ENCODE peak calls at places on chromosomes 2 and 18, in seven cellular contexts. One of them, this sample, is unnamed.

GRCh38 chr18:69889009-69889408 is 58.7 kb downstream of the CD226 start:
- DNase-seq in glomerular endothelial cell: no peak
- DNase-seq in AG04449: no peak
- DNase-seq in amygdala: no peak
- DNase-seq in pancreas: no peak
- DNase-seq in amniotic stem cell: no peak
- DNase-seq in hippocampal formation: no peak
- DNase-seq in this sample: no peak

GRCh38 chr2:212145111-212145510 is 393.5 kb downstream of the ERBB4 start:
- DNase-seq in glomerular endothelial cell: no peak
- DNase-seq in AG04449: no peak
- DNase-seq in amygdala: no peak
- DNase-seq in pancreas: no peak
- DNase-seq in amniotic stem cell: no peak
- DNase-seq in hippocampal formation: no peak
- DNase-seq in this sample: no peak

GRCh38 chr2:100733344-100734187 is 86.4 kb upstream of the NPAS2 start:
- DNase-seq in glomerular endothelial cell: no peak
- DNase-seq in AG04449: no peak
- DNase-seq in amygdala: no peak
- DNase-seq in pancreas: no peak
- DNase-seq in amniotic stem cell: no peak
- DNase-seq in hippocampal formation: no peak
- DNase-seq in this sample: no peak

GRCh38 chr2:236250286-236250685 is 13.9 kb downstream of the ASB18 start:
- DNase-seq in glomerular endothelial cell: no peak
- DNase-seq in AG04449: no peak
- DNase-seq in amygdala: no peak
- DNase-seq in pancreas: no peak
- DNase-seq in amniotic stem cell: no peak
- DNase-seq in hippocampal formation: no peak
- DNase-seq in this sample: no peak

GRCh38 chr2:227862227-227862740 is 9.1 kb upstream of the DAW1 start:
- DNase-seq in glomerular endothelial cell: peak; percentile 60
- DNase-seq in AG04449: no peak
- DNase-seq in amygdala: no peak
- DNase-seq in pancreas: no peak
- DNase-seq in amniotic stem cell: no peak
- DNase-seq in hippocampal formation: peak; percentile 24
- DNase-seq in this sample: no peak

GRCh38 chr2:109089602-109090300 is 39.3 kb upstream of the SH3RF3 start:
- DNase-seq in glomerular endothelial cell: no peak
- DNase-seq in AG04449: no peak
- DNase-seq in amygdala: no peak
- DNase-seq in pancreas: no peak
- DNase-seq in amniotic stem cell: no peak
- DNase-seq in hippocampal formation: no peak
- DNase-seq in this sample: no peak

GRCh38 chr18:46953195-46953594 is 35.8 kb downstream of the KATNAL2 start:
- DNase-seq in glomerular endothelial cell: no peak
- DNase-seq in AG04449: no peak
- DNase-seq in amygdala: no peak
- DNase-seq in pancreas: no peak
- DNase-seq in amniotic stem cell: no peak
- DNase-seq in hippocampal formation: no peak
- DNase-seq in this sample: no peak

GRCh38 chr2:171509945-171510731 is 12.1 kb upstream of the CYBRD1 start:
- DNase-seq in glomerular endothelial cell: no peak
- DNase-seq in AG04449: no peak
- DNase-seq in amygdala: no peak
- DNase-seq in pancreas: no peak
- DNase-seq in amniotic stem cell: no peak
- DNase-seq in hippocampal formation: no peak
- DNase-seq in this sample: no peak

GRCh38 chr18:37419866-37420265 is 145.7 kb downstream of the CELF4 start:
- DNase-seq in glomerular endothelial cell: no peak
- DNase-seq in AG04449: no peak
- DNase-seq in amygdala: no peak
- DNase-seq in pancreas: no peak
- DNase-seq in amniotic stem cell: no peak
- DNase-seq in hippocampal formation: no peak
- DNase-seq in this sample: no peak